ENCODE peak calls at places on chromosomes 5 and 9, in four cellular contexts. One of them, this sample, is unnamed.

GRCh38 chr9:137253717-137254623 is 1.2 kb upstream of the NELFB start:
- DNase-seq in hepatocyte: no peak
- DNase-seq in dorsolateral prefrontal cortex: no peak
- DNase-seq in neural crest cell: no peak
- DNase-seq in this sample: no peak

GRCh38 chr5:113295111-113295539 is 139.7 kb downstream of the TSSK1B start:
- DNase-seq in hepatocyte: no peak
- DNase-seq in dorsolateral prefrontal cortex: no peak
- DNase-seq in neural crest cell: no peak
- DNase-seq in this sample: no peak

GRCh38 chr5:178474562-178475184 is 115.5 kb downstream of the COL23A1 start:
- DNase-seq in hepatocyte: peak
- DNase-seq in dorsolateral prefrontal cortex: no peak
- DNase-seq in neural crest cell: no peak
- DNase-seq in this sample: no peak

GRCh38 chr5:157718529-157718928 is 12.7 kb upstream of the THG1L start:
- DNase-seq in hepatocyte: peak
- DNase-seq in dorsolateral prefrontal cortex: peak
- DNase-seq in neural crest cell: no peak
- DNase-seq in this sample: no peak

GRCh38 chr5:127934791-127935256 is 148.7 kb upstream of the SLC12A2 start:
- DNase-seq in hepatocyte: peak
- DNase-seq in dorsolateral prefrontal cortex: no peak
- DNase-seq in neural crest cell: no peak
- DNase-seq in this sample: no peak

GRCh38 chr9:79233542-79233941 is 338.2 kb upstream of the TLE4 start:
- DNase-seq in hepatocyte: peak
- DNase-seq in dorsolateral prefrontal cortex: no peak
- DNase-seq in neural crest cell: no peak
- DNase-seq in this sample: no peak

GRCh38 chr9:124280176-124280691 is 22.5 kb downstream of the NEK6 start:
- DNase-seq in hepatocyte: peak
- DNase-seq in dorsolateral prefrontal cortex: no peak
- DNase-seq in neural crest cell: no peak
- DNase-seq in this sample: no peak

GRCh38 chr5:171619196-171619595 is 166.4 kb upstream of the SMIM23 start:
- DNase-seq in hepatocyte: no peak
- DNase-seq in dorsolateral prefrontal cortex: no peak
- DNase-seq in neural crest cell: no peak
- DNase-seq in this sample: no peak

GRCh38 chr5:79821-80220 is 12.1 kb upstream of the PLEKHG4B start:
- DNase-seq in hepatocyte: no peak
- DNase-seq in dorsolateral prefrontal cortex: no peak
- DNase-seq in neural crest cell: no peak
- DNase-seq in this sample: no peak

GRCh38 chr9:124676159-124676551 is 95.0 kb downstream of the NR6A1 start:
- DNase-seq in hepatocyte: no peak
- DNase-seq in dorsolateral prefrontal cortex: no peak
- DNase-seq in neural crest cell: no peak
- DNase-seq in this sample: no peak

GRCh38 chr5:109558952-109559351 is 130.8 kb upstream of the MAN2A1 start:
- DNase-seq in hepatocyte: no peak
- DNase-seq in dorsolateral prefrontal cortex: no peak
- DNase-seq in neural crest cell: no peak
- DNase-seq in this sample: no peak

GRCh38 chr5:32869216-32869615 is 158.1 kb downstream of the NPR3 start:
- DNase-seq in hepatocyte: no peak
- DNase-seq in dorsolateral prefrontal cortex: no peak
- DNase-seq in neural crest cell: no peak
- DNase-seq in this sample: no peak
- TF ChIP-seq CTCF in hepatocyte: no peak
- TF ChIP-seq CTCF in dorsolateral prefrontal cortex: no peak
- TF ChIP-seq CTCF in neural crest cell: no peak
- TF ChIP-seq CTCF in this sample: no peak

GRCh38 chr5:142913728-142914338 is 143.7 kb downstream of the ARHGAP26 start:
- DNase-seq in hepatocyte: no peak
- DNase-seq in dorsolateral prefrontal cortex: no peak
- DNase-seq in neural crest cell: no peak
- DNase-seq in this sample: no peak
- TF ChIP-seq CTCF in hepatocyte: no peak
- TF ChIP-seq CTCF in dorsolateral prefrontal cortex: no peak
- TF ChIP-seq CTCF in neural crest cell: no peak
- TF ChIP-seq CTCF in this sample: no peak

DNA sequence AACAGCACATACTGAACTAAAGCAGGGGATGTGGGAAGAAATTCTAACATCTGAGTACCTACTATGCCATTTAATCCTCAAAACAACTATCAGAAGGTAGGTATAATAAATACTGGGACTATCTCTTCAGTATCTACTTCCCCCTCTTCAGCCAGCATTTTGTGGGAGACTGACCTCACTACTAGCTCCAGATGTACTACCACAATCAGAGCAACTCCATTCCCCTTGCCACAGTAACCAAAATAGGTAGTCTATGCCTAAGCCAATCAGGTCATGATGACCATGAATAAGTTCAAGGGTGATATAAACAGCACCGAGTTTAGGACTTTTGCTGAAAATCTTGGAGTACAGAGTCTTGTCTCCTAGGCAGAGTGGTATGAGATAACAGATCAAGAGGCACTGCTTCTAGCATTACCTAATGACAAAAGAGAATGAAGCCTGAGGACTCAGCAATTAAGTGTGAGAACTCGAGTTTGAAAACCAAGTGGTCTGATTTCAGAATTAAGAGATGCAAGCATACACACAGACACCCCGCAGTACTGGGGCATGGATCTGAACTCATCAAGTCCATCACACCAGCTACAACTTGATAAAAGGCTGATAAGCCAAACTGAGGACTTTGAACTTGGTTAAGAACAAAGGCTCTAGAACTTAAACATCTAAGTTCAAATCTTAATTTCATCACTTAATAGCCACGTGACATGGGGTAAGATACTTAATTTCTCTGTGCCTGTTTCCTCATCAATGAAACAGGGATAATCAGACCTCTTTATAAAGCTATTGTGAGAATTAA is 9.7 kb downstream of the FNIP1 start:
- DNase-seq in hepatocyte: no peak
- DNase-seq in dorsolateral prefrontal cortex: no peak
- DNase-seq in neural crest cell: no peak
- DNase-seq in this sample: no peak
- TF ChIP-seq CTCF in hepatocyte: no peak
- TF ChIP-seq CTCF in dorsolateral prefrontal cortex: no peak
- TF ChIP-seq CTCF in neural crest cell: no peak
- TF ChIP-seq CTCF in this sample: no peak

DNA sequence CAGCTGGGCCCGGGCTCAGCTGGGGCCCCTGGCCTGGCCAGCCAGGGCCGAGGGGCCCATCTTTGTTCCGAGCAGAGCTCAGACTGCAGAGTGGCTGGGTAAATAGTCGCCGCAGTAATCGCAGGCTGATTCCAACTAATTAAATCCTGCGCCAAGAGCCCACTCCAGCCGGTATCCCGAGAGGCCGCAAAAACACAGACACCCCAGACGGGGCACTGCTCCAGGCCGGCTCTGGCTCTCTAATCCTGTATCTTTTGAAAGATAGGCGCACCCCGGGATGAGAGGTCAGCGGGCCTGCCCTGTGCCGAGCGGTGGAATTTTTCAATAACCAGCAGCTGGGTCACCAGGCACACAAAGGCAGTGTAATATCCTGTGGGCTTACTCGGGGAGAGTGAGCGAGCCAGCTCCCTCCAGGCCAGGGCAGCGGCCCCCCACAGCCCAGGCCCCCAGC is 57.7 kb downstream of the LMX1B start:
- DNase-seq in hepatocyte: no peak
- DNase-seq in dorsolateral prefrontal cortex: no peak
- DNase-seq in neural crest cell: no peak
- DNase-seq in this sample: peak
- TF ChIP-seq CTCF in hepatocyte: no peak
- TF ChIP-seq CTCF in dorsolateral prefrontal cortex: no peak
- TF ChIP-seq CTCF in neural crest cell: no peak
- TF ChIP-seq CTCF in this sample: no peak

GRCh38 chr5:105836906-105837305 is 1833.8 kb downstream of the EFNA5 start:
- DNase-seq in hepatocyte: no peak
- DNase-seq in dorsolateral prefrontal cortex: no peak
- DNase-seq in neural crest cell: no peak
- DNase-seq in this sample: no peak

GRCh38 chr5:105840800-105841199 is 1829.9 kb downstream of the EFNA5 start:
- DNase-seq in hepatocyte: peak
- DNase-seq in dorsolateral prefrontal cortex: no peak
- DNase-seq in neural crest cell: no peak
- DNase-seq in this sample: no peak

DNA sequence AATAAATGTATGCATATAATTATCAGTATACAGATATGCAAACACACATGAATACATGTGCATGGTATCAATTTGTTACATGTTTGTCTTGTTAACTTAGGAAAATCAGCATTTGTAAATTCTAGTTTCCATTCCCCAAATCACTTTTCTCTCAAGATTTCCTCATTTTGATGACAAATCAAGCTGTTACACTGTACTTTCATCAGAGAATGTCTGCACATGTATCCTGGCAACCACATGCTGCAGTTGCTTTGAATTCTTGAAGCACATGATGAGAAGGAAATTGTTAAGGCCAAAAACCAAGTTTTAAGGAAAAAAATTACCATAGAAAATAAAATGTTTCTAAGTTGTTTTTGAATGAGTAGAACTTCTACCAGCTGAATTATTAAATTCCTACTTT is 1834.5 kb downstream of the EFNA5 start:
- DNase-seq in hepatocyte: no peak
- DNase-seq in dorsolateral prefrontal cortex: no peak
- DNase-seq in neural crest cell: no peak
- DNase-seq in this sample: no peak
- TF ChIP-seq CTCF in hepatocyte: no peak
- TF ChIP-seq CTCF in dorsolateral prefrontal cortex: no peak
- TF ChIP-seq CTCF in neural crest cell: no peak
- TF ChIP-seq CTCF in this sample: no peak

GRCh38 chr9:32551491-32552049 is 557 bp upstream of the SMIM27 start:
- DNase-seq in hepatocyte: peak
- DNase-seq in dorsolateral prefrontal cortex: peak
- DNase-seq in neural crest cell: peak
- DNase-seq in this sample: peak

GRCh38 chr9:32550609-32551490 is 1.3 kb upstream of the SMIM27 start:
- DNase-seq in hepatocyte: peak
- DNase-seq in dorsolateral prefrontal cortex: peak
- DNase-seq in neural crest cell: peak
- DNase-seq in this sample: peak

GRCh38 chr9:32550046-32550608 is 2.0 kb upstream of the SMIM27 start:
- DNase-seq in hepatocyte: peak
- DNase-seq in dorsolateral prefrontal cortex: peak
- DNase-seq in neural crest cell: no peak
- DNase-seq in this sample: peak

GRCh38 chr9:32554107-32554506 is 1.7 kb upstream of the TOPORS start:
- DNase-seq in hepatocyte: no peak
- DNase-seq in dorsolateral prefrontal cortex: no peak
- DNase-seq in neural crest cell: no peak
- DNase-seq in this sample: no peak

GRCh38 chr9:32552172-32552872 is at the start of the genes SMIM27 and TOPORS:
- DNase-seq in hepatocyte: peak
- DNase-seq in dorsolateral prefrontal cortex: peak
- DNase-seq in neural crest cell: peak
- DNase-seq in this sample: peak
- TF ChIP-seq CTCF in hepatocyte: no peak
- TF ChIP-seq CTCF in dorsolateral prefrontal cortex: no peak
- TF ChIP-seq CTCF in neural crest cell: no peak
- TF ChIP-seq CTCF in this sample: no peak

DNA sequence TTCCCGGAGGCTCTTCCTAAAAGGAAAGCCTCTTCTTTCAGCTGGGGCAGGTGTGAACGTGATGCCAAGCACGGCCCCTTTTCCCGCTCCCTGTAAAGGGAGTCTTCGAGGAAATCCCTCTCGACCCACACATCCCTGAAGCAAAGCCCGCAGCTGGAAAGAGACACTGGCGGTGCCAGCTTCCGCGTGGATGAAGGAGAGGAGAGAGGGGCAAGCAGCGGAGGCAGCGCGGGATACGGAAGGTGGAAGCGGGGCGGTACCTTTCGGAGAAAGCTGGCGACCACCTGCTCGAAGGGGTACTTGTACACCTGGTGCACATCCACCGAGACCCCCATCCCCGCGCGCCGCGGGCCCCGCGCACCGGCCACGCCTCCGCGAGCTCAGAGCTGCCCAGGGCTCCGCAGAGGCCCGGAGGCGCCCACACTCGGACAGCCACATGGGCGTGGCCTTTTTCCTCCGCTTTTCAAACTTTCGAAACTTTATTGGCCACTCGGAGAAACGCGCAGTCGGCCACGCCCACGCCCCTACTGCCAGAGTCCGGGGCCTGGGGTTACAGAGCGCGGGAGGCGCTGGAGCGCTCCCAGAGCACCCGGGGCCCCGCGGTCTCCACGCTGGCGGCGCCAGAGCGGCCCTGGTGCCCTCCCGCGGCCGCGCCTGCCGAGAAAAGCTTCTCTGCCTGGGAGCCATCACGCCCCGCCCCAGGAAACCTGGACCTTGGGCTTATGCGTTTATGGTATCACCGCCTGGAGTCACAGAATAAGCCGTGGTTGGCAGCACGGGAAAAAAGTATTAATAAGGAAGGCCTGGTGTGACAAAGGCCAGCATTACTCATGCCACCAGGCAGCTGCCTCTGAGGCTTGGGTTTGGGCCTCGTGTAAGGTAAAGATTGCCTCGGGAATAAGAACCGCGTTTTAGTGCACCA is at the start of gene PRELID2:
- DNase-seq in hepatocyte: peak
- DNase-seq in dorsolateral prefrontal cortex: peak
- DNase-seq in neural crest cell: peak
- DNase-seq in this sample: peak
- TF ChIP-seq CTCF in hepatocyte: peak
- TF ChIP-seq CTCF in dorsolateral prefrontal cortex: no peak
- TF ChIP-seq CTCF in neural crest cell: no peak
- TF ChIP-seq CTCF in this sample: no peak